ENCODE peak calls at places on chromosomes 6 and 20, in seven cellular contexts. Y is mammary epithelial cell, P is pancreas, S is AG09309, U is GM20000, L is IMR-90, W is A673. J is an unnamed sample.
A peak's percentile ranks its signal among the peaks of the same experiment; 100 is the strongest.

GRCh38 chr6:133779916-133780315 is 109.0 kb upstream of the TCF21 start:
- DNase-seq in Y (no peak), P (no peak), S (no peak), U (no peak), L (no peak), W (no peak), J (no peak)

GRCh38 chr6:31317036-31317435 is 39.9 kb downstream of the HLA-B start:
- DNase-seq in Y (no peak), P (no peak), S (no peak), U (no peak), L (no peak), W (no peak), J (no peak)

GRCh38 chr6:33716890-33717632 is 5.6 kb upstream of the UQCC2 start:
- DNase-seq in Y (peak; percentile 54), P (no peak), S (no peak), U (no peak), L (no peak), W (no peak), J (no peak)

GRCh38 chr20:4814696-4815252 is 93.1 kb downstream of the PRND start:
- DNase-seq in Y (no peak), P (peak; percentile 45), S (no peak), U (peak; percentile 70), L (no peak), W (no peak), J (no peak)

GRCh38 chr6:43636312-43636667 is 650 bp downstream of the MAD2L1BP start:
- DNase-seq in Y (peak; percentile 10), P (no peak), S (no peak), U (no peak), L (peak; percentile 11), W (no peak), J (no peak)

GRCh38 chr6:138863331-138863730 is 67.4 kb downstream of the ECT2L start:
- DNase-seq in Y (no peak), P (no peak), S (no peak), U (no peak), L (no peak), W (no peak), J (no peak)

GRCh38 chr6:20559924-20560551 is 25.8 kb downstream of the CDKAL1 start:
- DNase-seq in Y (no peak), P (no peak), S (no peak), U (no peak), L (no peak), W (peak; percentile 24), J (peak; percentile 39)

GRCh38 chr6:19712012-19712688 is 125.0 kb upstream of the ID4 start:
- DNase-seq in Y (no peak), P (no peak), S (no peak), U (no peak), L (no peak), W (no peak), J (no peak)

GRCh38 chr6:14747881-14748520 is 497.9 kb upstream of the JARID2 start:
- DNase-seq in Y (no peak), P (no peak), S (peak; percentile 61), U (no peak), L (peak; percentile 57), W (no peak), J (peak; percentile 49)

DNA sequence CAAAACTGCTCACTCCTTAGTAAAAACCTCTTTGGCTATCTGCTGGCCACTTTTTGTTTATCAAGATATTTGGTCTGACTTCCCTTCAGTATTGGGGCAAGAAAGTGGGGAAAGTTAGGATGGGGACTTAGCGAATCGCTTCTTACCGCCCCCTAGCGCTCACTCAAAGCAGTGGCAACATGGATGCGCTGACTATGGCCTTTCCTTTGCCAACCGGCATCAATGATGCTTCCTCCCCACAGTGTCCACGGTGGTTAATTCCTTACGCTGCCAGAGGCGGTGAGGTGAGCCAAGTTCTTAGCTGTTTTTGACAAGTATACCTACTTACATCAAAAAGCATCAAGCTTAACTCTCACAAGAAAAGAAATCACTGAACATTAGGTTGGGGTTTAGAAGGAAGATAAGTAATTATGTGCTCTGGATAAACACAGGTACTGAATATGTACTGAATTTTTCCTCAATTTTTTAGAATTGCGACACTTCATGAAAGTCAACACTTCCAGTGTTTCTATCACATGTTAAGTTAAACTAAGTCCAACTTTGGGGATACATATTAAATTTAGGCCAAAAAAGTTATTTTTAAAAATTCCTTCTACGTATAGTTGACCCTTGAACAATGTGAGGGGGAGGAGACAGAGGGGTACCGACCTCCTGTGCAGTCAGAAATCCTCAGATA is 86.7 kb downstream of the GMDS start:
- DNase-seq in Y (no peak), P (no peak), S (no peak), U (no peak), L (peak; percentile 12), W (peak; percentile 50), J (peak; percentile 28)
- TF ChIP-seq CTCF in Y (peak; percentile 16), P (no peak), S (peak; percentile 29), U (no peak), L (peak; percentile 23), W (peak; percentile 47), J (peak; percentile 37)

GRCh38 chr6:51479296-51479695 is 608.1 kb downstream of the PKHD1 start:
- DNase-seq in Y (no peak), P (no peak), S (no peak), U (no peak), L (no peak), W (no peak), J (no peak)
- TF ChIP-seq CTCF in Y (no peak), P (no peak), S (no peak), U (no peak), L (no peak), W (no peak), J (no peak)

GRCh38 chr20:15902493-15902892 is 670.8 kb downstream of the KIF16B start:
- DNase-seq in Y (no peak), P (no peak), S (no peak), U (no peak), L (no peak), W (peak; percentile 5), J (no peak)
- TF ChIP-seq CTCF in Y (peak; percentile 22), P (no peak), S (no peak), U (no peak), L (no peak), W (peak; percentile 28), J (no peak)

GRCh38 chr6:90496617-90497016 is 90.3 kb downstream of the MAP3K7 start:
- DNase-seq in Y (no peak), P (no peak), S (no peak), U (no peak), L (no peak), W (no peak), J (no peak)

GRCh38 chr6:90495216-90495817 is 91.6 kb downstream of the MAP3K7 start:
- DNase-seq in Y (no peak), P (no peak), S (no peak), U (no peak), L (no peak), W (no peak), J (no peak)

GRCh38 chr6:90496191-90496590 is 90.7 kb downstream of the MAP3K7 start:
- DNase-seq in Y (no peak), P (no peak), S (no peak), U (no peak), L (no peak), W (no peak), J (no peak)

GRCh38 chr6:90500458-90500857 is 86.4 kb downstream of the MAP3K7 start:
- DNase-seq in Y (peak; percentile 44), P (no peak), S (no peak), U (no peak), L (no peak), W (peak; percentile 23), J (no peak)

GRCh38 chr6:90497411-90497810 is 89.5 kb downstream of the MAP3K7 start:
- DNase-seq in Y (no peak), P (no peak), S (no peak), U (no peak), L (no peak), W (no peak), J (no peak)
- TF ChIP-seq CTCF in Y (no peak), P (no peak), S (peak; percentile 3), U (no peak), L (no peak), W (peak; percentile 24), J (peak; percentile 4)